ENCODE peak calls at places on chromosomes 1 and 21, in four cellular contexts. Q, U, Z and Y are unnamed samples.

GRCh38 chr1:215523128-215523861 is 43.8 kb upstream of the KCTD3 start:
- DNase-seq in U (no peak), Z (no peak), Q (no peak), Y (no peak)

GRCh38 chr1:76267631-76268030 is 193.1 kb downstream of the ST6GALNAC3 start:
- DNase-seq in Q (no peak), Z (no peak), U (no peak), Y (no peak)

GRCh38 chr1:30379684-30380624 is 343.4 kb downstream of the MATN1 start:
- DNase-seq in Z (peak; percentile 47), U (peak; percentile 64), Q (no peak), Y (peak; percentile 70)

GRCh38 chr1:114756009-114756892 is 1.5 kb downstream of the CSDE1 start:
- DNase-seq in Q (no peak), U (no peak), Z (no peak), Y (no peak)

GRCh38 chr21:39054066-39054465 is 129.2 kb downstream of the PSMG1 start:
- DNase-seq in Q (no peak), Z (no peak), U (no peak), Y (no peak)

GRCh38 chr1:164648211-164649080 is 89.5 kb downstream of the PBX1 start:
- DNase-seq in Z (no peak), Q (no peak), U (no peak), Y (no peak)

GRCh38 chr21:28442624-28443023 is 550.1 kb downstream of the LTN1 start:
- DNase-seq in U (no peak), Q (no peak), Z (no peak), Y (no peak)

GRCh38 chr1:183983371-183984105 is 54.0 kb downstream of the COLGALT2 start:
- DNase-seq in Q (no peak), U (no peak), Z (no peak), Y (no peak)

GRCh38 chr1:84773195-84773594 is 82.9 kb upstream of the SSX2IP start:
- DNase-seq in Q (no peak), U (no peak), Z (no peak), Y (no peak)

GRCh38 chr1:2875677-2876531 is 74.4 kb upstream of the TTC34 start:
- DNase-seq in Z (peak; percentile 42), Q (peak; percentile 32), U (peak; percentile 7), Y (no peak)

GRCh38 chr1:14598007-14598497 is 433 bp upstream of the KAZN start:
- DNase-seq in Z (no peak), U (no peak), Q (no peak), Y (no peak)

GRCh38 chr1:201020040-201020591 is 3.4 kb downstream of the KIF21B start:
- DNase-seq in Z (no peak), Q (no peak), U (no peak), Y (peak; percentile 69)

GRCh38 chr21:35035116-35035515 is 14.0 kb downstream of the RUNX1 start:
- DNase-seq in U (no peak), Z (no peak), Q (no peak), Y (no peak)

GRCh38 chr1:179754031-179754624 is 11.0 kb downstream of the FAM163A start:
- DNase-seq in Z (no peak), Q (no peak), U (no peak), Y (no peak)

GRCh38 chr1:156712626-156713025 is 7.2 kb upstream of the CRABP2 start:
- DNase-seq in Q (no peak), U (no peak), Z (no peak), Y (no peak)

GRCh38 chr1:4599951-4600481 is 54.4 kb upstream of the AJAP1 start:
- DNase-seq in Q (no peak), Z (no peak), U (no peak), Y (no peak)

GRCh38 chr1:85444381-85444780 is 20.6 kb downstream of the DDAH1 start:
- DNase-seq in Z (no peak), U (no peak), Q (no peak), Y (no peak)

GRCh38 chr1:38092256-38092655 is 45.7 kb upstream of the POU3F1 start:
- DNase-seq in Q (no peak), U (no peak), Z (no peak), Y (no peak)

GRCh38 chr1:244901400-244901799 is 37.1 kb upstream of the HNRNPU start:
- DNase-seq in U (no peak), Z (no peak), Q (no peak), Y (no peak)

GRCh38 chr1:4467241-4467640 is 187.2 kb upstream of the AJAP1 start:
- DNase-seq in Q (no peak), Z (no peak), U (no peak), Y (no peak)

GRCh38 chr21:44261191-44261631 is 486 bp downstream of the DNMT3L start:
- DNase-seq in Q (no peak), Z (no peak), U (no peak), Y (no peak)

GRCh38 chr1:201562659-201563405 is 23.9 kb downstream of the NAV1 start:
- DNase-seq in U (no peak), Q (no peak), Z (no peak), Y (no peak)

GRCh38 chr1:66723985-66724384 is 28.3 kb upstream of the DYNLT5 start:
- DNase-seq in Q (no peak), Z (no peak), U (no peak), Y (no peak)

GRCh38 chr1:65049941-65050713 is 83.8 kb upstream of the JAK1 start:
- DNase-seq in U (no peak), Q (no peak), Z (no peak), Y (no peak)

GRCh38 chr1:35573776-35574654 is 901 bp downstream of the TFAP2E start:
- DNase-seq in Q (no peak), U (no peak), Z (no peak), Y (no peak)

GRCh38 chr1:35575401-35575958 is 2.4 kb downstream of the TFAP2E start:
- DNase-seq in U (no peak), Z (no peak), Q (no peak), Y (no peak)

GRCh38 chr1:35576061-35576765 is 3.1 kb downstream of the TFAP2E start:
- DNase-seq in U (no peak), Q (no peak), Z (no peak), Y (no peak)

GRCh38 chr1:35574655-35575400 is 1.7 kb downstream of the TFAP2E start:
- DNase-seq in U (peak; percentile 36), Z (no peak), Q (no peak), Y (no peak)

GRCh38 chr1:35577071-35577998 is 4.2 kb downstream of the TFAP2E start:
- DNase-seq in U (no peak), Q (no peak), Z (no peak), Y (peak; percentile 52)
- H3K4me3 ChIP-seq in U (peak overlapping the region; percentile 16), Q (peak overlapping the region; percentile 66), Z (peak overlapping the region; percentile 47), Y (peak overlapping the region; percentile 50)

GRCh38 chr1:48937732-48938131 is 161.0 kb upstream of the BEND5 start:
- DNase-seq in U (no peak), Q (no peak), Z (no peak), Y (no peak)
- TF ChIP-seq CTCF in U (no peak), Q (no peak), Z (no peak), Y (no peak)

GRCh38 chr1:19557609-19558051 is 72.3 kb upstream of the CAPZB start:
- DNase-seq in Z (no peak), U (no peak), Q (no peak), Y (no peak)
- H3K4me1 ChIP-seq in Z (no peaks in the 10 kb centered on the region), U (no peaks in the 10 kb centered on the region), Q (no peaks in the 10 kb centered on the region), Y (no peaks in the 10 kb centered on the region)

GRCh38 chr1:110961902-110962301 is 1.8 kb downstream of the LRIF1 start:
- DNase-seq in U (no peak), Q (no peak), Z (no peak), Y (no peak)
- H3K4me3 ChIP-seq in U (no peak overlapping the region), Q (peak overlapping the region; percentile 75), Z (no peak overlapping the region), Y (no peak overlapping the region)

GRCh38 chr1:43910359-43910758 is 23.2 kb upstream of the ARTN start:
- DNase-seq in U (no peak), Q (no peak), Z (no peak), Y (no peak)

GRCh38 chr1:43912607-43913006 is 21.0 kb upstream of the ARTN start:
- DNase-seq in U (peak; percentile 63), Z (peak; percentile 35), Q (no peak), Y (no peak)

GRCh38 chr1:43904660-43905551 is 28.7 kb upstream of the ARTN start:
- DNase-seq in Z (no peak), U (no peak), Q (no peak), Y (no peak)

GRCh38 chr1:43908226-43908625 is 25.4 kb upstream of the ARTN start:
- DNase-seq in Q (no peak), Z (no peak), U (no peak), Y (no peak)

GRCh38 chr1:43908858-43909257 is 24.7 kb upstream of the ARTN start:
- DNase-seq in U (no peak), Z (no peak), Q (no peak), Y (no peak)
- TF ChIP-seq CTCF in U (no peak), Z (no peak), Q (no peak), Y (no peak)

GRCh38 chr1:107246775-107247345 is 106.0 kb downstream of the NTNG1 start:
- DNase-seq in U (no peak), Q (no peak), Z (no peak), Y (no peak)
- H3K4me1 ChIP-seq in U (no peaks in the 10 kb centered on the region), Q (no peaks in the 10 kb centered on the region), Z (no peaks in the 10 kb centered on the region), Y (no peaks in the 10 kb centered on the region)

DNA sequence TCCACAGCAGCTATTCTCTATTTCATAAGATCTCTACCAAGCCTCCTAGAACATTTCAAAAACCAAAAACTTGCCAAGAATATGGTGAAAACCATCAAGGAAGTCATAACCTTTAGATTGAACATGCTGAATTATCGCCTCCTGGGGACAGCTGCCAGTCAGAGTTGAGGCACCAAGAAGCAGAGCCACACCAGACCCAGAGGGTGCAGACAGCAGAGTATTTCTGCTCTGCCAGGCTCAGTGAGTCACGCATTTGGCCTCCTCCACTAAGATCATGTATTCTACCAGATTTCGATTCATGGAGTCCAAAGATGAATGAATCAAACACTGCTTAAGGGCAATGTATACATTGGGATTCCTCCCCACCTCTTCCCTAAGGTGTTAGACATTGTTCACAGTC is 2.1 kb downstream of the F3 start:
- DNase-seq in Z (peak; percentile 65), U (no peak), Q (peak; percentile 31), Y (no peak)
- H3K4me3 ChIP-seq in Z (peak overlapping the region; percentile 73), U (peak overlapping the region; percentile 90), Q (peak overlapping the region; percentile 79), Y (no peak overlapping the region)

GRCh38 chr1:62809788-62810187 is 25.9 kb downstream of the ATG4C start:
- DNase-seq in Q (no peak), Z (no peak), U (no peak), Y (no peak)
- TF ChIP-seq CTCF in Q (no peak), Z (no peak), U (no peak), Y (no peak)

DNA sequence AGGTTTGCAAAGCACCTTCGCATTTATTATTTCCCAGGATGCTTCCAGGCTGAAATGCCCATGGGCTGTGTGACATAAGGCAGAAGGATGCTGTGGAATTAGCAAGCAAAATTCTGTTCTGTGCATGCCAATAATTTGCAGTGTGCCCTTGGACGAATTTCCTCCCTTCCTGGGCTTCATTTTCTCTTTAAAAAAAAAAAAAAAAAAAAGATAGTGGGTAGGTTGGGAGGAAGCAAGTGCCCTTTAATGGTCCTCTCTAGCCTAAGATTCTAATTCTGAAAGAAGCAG is 2.5 kb upstream of the ID3 start:
- DNase-seq in Z (no peak), U (no peak), Q (no peak), Y (no peak)
- H3K4me1 ChIP-seq in Z (peaks cover 52% of the 10 kb centered on the region), U (peaks cover 3% of the 10 kb centered on the region), Q (peaks cover 78% of the 10 kb centered on the region), Y (peaks cover 23% of the 10 kb centered on the region)